ENCODE peak calls at places on chromosome 22, in nine cellular contexts. I is choroid plexus epithelial cell; L is lower leg skin; D is CD4-positive, alpha-beta memory T cell; N is mucosa of descending colon; B is retinal pigment epithelial cell; A is adrenal gland; E is GM06990; F is heart left ventricle. G is an unnamed sample.
A peak's percentile ranks its signal among the peaks of the same experiment; 100 is the strongest.

GRCh38 chr22:27456696-27457503 is 344.7 kb downstream of the MN1 start:
- DNase-seq in I (peak; percentile 82), L (no peak), D (no peak), N (no peak), B (peak; percentile 46), A (no peak), E (no peak), F (no peak), G (no peak)

GRCh38 chr22:17342361-17342760 is 26.9 kb upstream of the CECR2 start:
- DNase-seq in I (no peak), L (no peak), D (no peak), N (no peak), B (no peak), A (no peak), E (no peak), F (no peak), G (no peak)

GRCh38 chr22:25749420-25750169 is 7.6 kb downstream of the MYO18B start:
- DNase-seq in I (no peak), L (no peak), D (no peak), N (no peak), B (no peak), A (no peak), E (peak; percentile 39), F (no peak), G (no peak)

GRCh38 chr22:34986461-34986977 is 79.4 kb upstream of the ISX start:
- DNase-seq in I (no peak), L (no peak), D (no peak), N (no peak), B (no peak), A (no peak), E (no peak), F (no peak), G (no peak)

GRCh38 chr22:20799449-20799848 is 25.5 kb downstream of the SERPIND1 start:
- DNase-seq in I (no peak), L (no peak), D (no peak), N (no peak), B (no peak), A (no peak), E (no peak), F (no peak), G (no peak)

GRCh38 chr22:25536578-25536977 is 27.9 kb upstream of the GRK3 start:
- DNase-seq in I (no peak), L (no peak), D (no peak), N (no peak), B (no peak), A (no peak), E (no peak), F (no peak), G (no peak)

GRCh38 chr22:48906177-48906835 is 921.4 kb downstream of the BRD1 start:
- DNase-seq in I (no peak), L (no peak), D (no peak), N (no peak), B (no peak), A (no peak), E (no peak), F (no peak), G (no peak)

GRCh38 chr22:25081409-25081824 is 118.2 kb upstream of the CRYBB3 start:
- DNase-seq in I (peak; percentile 58), L (no peak), D (peak; percentile 44), N (no peak), B (no peak), A (no peak), E (no peak), F (no peak), G (no peak)

GRCh38 chr22:19879996-19880785 is 25.5 kb upstream of the GNB1L start:
- DNase-seq in I (no peak), L (no peak), D (no peak), N (no peak), B (no peak), A (no peak), E (peak; percentile 0), F (peak; percentile 55), G (no peak)

GRCh38 chr22:42879371-42880021 is 22.4 kb upstream of the ARFGAP3 start:
- DNase-seq in I (no peak), L (no peak), D (no peak), N (peak; percentile 29), B (no peak), A (no peak), E (no peak), F (peak; percentile 18), G (no peak)

GRCh38 chr22:24416611-24417010 is 10.8 kb upstream of the ADORA2A start:
- DNase-seq in I (no peak), L (no peak), D (no peak), N (no peak), B (no peak), A (no peak), E (no peak), F (no peak), G (no peak)

GRCh38 chr22:25976346-25976745 is 192.9 kb upstream of the SEZ6L start:
- DNase-seq in I (no peak), L (no peak), D (no peak), N (no peak), B (no peak), A (no peak), E (no peak), F (no peak), G (no peak)

GRCh38 chr22:28810839-28811491 is 10.6 kb upstream of the XBP1 start:
- DNase-seq in I (no peak), L (no peak), D (peak; percentile 62), N (no peak), B (no peak), A (no peak), E (no peak), F (no peak), G (no peak)

DNA sequence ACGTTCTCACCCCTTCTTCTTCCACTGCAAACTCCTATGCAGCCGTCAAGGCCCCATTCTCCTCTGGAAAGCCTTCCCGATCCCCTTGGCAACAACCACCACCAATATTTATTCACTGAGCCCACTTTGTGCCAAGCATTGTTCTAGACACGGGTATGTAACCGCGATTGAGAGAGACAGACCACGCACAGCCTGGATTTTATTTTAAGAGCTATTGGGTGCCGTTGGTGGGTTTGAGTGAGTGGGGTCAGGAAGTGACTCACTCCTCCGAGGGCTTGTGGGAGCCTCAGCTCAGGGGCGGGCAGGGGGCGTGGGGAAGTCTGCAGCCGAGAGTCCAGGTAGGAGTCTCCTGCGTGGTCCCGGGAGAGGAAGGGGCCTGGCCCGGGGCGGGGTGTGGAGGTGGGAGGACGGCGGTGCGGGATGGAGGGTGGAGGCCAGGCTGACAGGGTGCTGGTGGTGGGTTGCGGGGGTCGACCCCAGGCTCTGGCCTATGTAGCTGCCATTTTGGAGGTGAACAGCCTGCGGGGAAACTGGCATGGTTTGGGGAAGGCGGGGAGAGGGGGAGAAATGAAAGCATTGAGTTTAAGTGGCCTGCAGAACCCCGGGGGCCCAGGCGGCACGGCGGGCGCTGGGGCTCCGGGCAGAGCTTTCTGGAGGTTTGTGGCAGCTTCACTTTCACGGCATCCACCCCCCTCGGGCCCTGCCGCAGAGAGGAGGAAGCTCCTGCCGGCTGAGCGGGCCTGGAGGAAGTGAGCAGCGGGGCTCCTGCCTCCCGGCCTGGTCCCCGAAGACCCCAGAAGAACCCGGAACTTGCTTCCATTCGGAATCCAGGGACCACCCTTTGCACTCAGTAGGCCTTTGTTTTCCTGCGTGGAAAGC is 547 bp downstream of the PARVG start:
- DNase-seq in I (no peak), L (no peak), D (peak; percentile 52), N (peak; percentile 78), B (no peak), A (no peak), E (peak; percentile 67), F (no peak), G (no peak)
- H3K4me3 ChIP-seq in I (no peak overlapping the region), L (no peak overlapping the region), D (peak overlapping the region; percentile 96), N (no peak overlapping the region), B (no peak overlapping the region), A (no peak overlapping the region), E (peak overlapping the region; percentile 76), F (peak overlapping the region; percentile 50), G (peak overlapping the region; percentile 30)

GRCh38 chr22:46084943-46085830 is 65.1 kb upstream of the PPARA start:
- DNase-seq in I (no peak), L (peak; percentile 72), D (no peak), N (peak; percentile 86), B (no peak), A (peak; percentile 89), E (no peak), F (peak; percentile 93), G (peak; percentile 92)
- H3K4me3 ChIP-seq in I (no peak overlapping the region), L (no peak overlapping the region), D (no peak overlapping the region), N (no peak overlapping the region), B (no peak overlapping the region), A (no peak overlapping the region), E (no peak overlapping the region), F (peak overlapping the region; percentile 97), G (peak overlapping the region; percentile 7)

GRCh38 chr22:50059185-50059880 is 1.2 kb upstream of the TTLL8 start:
- DNase-seq in I (peak; percentile 37), L (no peak), D (no peak), N (peak; percentile 44), B (no peak), A (peak; percentile 20), E (no peak), F (no peak), G (no peak)
- H3K4me3 ChIP-seq in I (no peak overlapping the region), L (no peak overlapping the region), D (no peak overlapping the region), N (no peak overlapping the region), B (no peak overlapping the region), A (no peak overlapping the region), E (no peak overlapping the region), F (peak overlapping the region; percentile 27), G (no peak overlapping the region)

GRCh38 chr22:23094260-23094659 is 23.9 kb downstream of the GNAZ start:
- DNase-seq in I (no peak), L (no peak), D (no peak), N (no peak), B (no peak), A (no peak), E (no peak), F (no peak), G (no peak)
- H3K4me3 ChIP-seq in I (no peak overlapping the region), L (no peak overlapping the region), D (no peak overlapping the region), N (no peak overlapping the region), B (no peak overlapping the region), A (no peak overlapping the region), E (no peak overlapping the region), F (no peak overlapping the region), G (no peak overlapping the region)

DNA sequence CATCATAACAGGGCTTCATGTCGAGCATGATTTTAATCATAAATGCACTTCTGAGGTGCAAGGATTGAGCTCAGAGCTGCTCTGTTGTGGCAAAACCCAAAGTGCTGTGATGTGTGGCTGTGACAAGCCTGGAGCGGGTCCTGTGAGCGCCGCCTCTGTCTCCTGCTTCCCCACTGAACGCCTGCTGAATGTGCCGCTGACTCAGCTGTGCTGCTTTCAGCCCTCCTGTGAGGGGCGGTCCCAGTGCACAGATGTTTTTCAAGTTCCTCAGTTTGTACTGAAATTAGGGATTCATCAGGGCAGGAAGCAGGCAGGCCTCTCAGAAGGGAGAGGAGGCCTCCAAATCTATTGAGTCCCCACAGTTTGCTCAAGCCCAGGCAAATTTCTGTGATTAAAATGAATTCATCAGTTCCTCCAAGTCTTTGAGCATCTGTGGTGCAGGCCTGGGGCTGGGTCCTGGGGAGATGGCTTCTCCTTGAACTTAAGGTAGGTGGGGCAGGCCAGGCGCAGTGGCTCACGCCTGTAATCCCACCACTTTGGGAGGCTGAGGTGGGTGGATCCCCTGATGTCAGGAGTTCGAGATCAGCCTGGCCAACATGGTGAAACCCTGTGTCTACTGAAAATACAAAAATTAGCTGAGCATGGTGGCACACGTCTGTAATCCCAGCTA is 2.9 kb upstream of the GTSE1 start:
- DNase-seq in I (peak; percentile 76), L (peak; percentile 60), D (no peak), N (no peak), B (no peak), A (peak; percentile 72), E (no peak), F (peak; percentile 80), G (no peak)
- H3K4me3 ChIP-seq in I (no peak overlapping the region), L (no peak overlapping the region), D (no peak overlapping the region), N (no peak overlapping the region), B (no peak overlapping the region), A (no peak overlapping the region), E (no peak overlapping the region), F (no peak overlapping the region), G (no peak overlapping the region)